ENCODE peak calls at places on chromosomes 6 and 20, in four cellular contexts. P is IMR-90, Q is H9, A is neuronal stem cell. Y is an unnamed sample. For H3K4me1, the result is how much of the 10 kb centered on the place peaks cover.

GRCh38 chr6:80163754-80164187 is 57.3 kb downstream of the BCKDHB start:
- DNase-seq in P (peak), Q (no peak), A (no peak), Y (peak)

GRCh38 chr20:11158146-11158545 is 484.3 kb upstream of the JAG1 start:
- DNase-seq in P (no peak), Q (no peak), A (no peak), Y (no peak)

GRCh38 chr6:143457563-143458359 is 7.2 kb downstream of the PEX3 start:
- DNase-seq in P (peak), Q (no peak), A (no peak), Y (peak)

GRCh38 chr20:41446471-41446870 is 79.9 kb upstream of the EMILIN3 start:
- DNase-seq in P (no peak), Q (no peak), A (no peak), Y (no peak)

GRCh38 chr6:135488023-135488422 is 9.5 kb downstream of the AHI1 start:
- DNase-seq in P (peak), Q (no peak), A (no peak), Y (no peak)

GRCh38 chr20:24694727-24695528 is 225.5 kb downstream of the SYNDIG1 start:
- DNase-seq in P (no peak), Q (peak), A (no peak), Y (no peak)

GRCh38 chr20:17936306-17936790 is 32.2 kb downstream of the SNX5 start:
- DNase-seq in P (peak), Q (no peak), A (no peak), Y (no peak)

GRCh38 chr20:63177785-63178444 is 38.0 kb downstream of the YTHDF1 start:
- DNase-seq in P (no peak), Q (no peak), A (peak), Y (no peak)

GRCh38 chr6:50467931-50468330 is 245.4 kb upstream of the TFAP2D start:
- DNase-seq in P (no peak), Q (no peak), A (no peak), Y (no peak)

GRCh38 chr6:157966990-157967389 is 14.7 kb upstream of the SYNJ2 start:
- DNase-seq in P (no peak), Q (no peak), A (no peak), Y (no peak)

GRCh38 chr6:38638941-38639497 is 710 bp downstream of the BTBD9 start:
- DNase-seq in P (peak), Q (no peak), A (no peak), Y (no peak)

GRCh38 chr20:18400460-18400859 is 66.4 kb downstream of the DZANK1 start:
- DNase-seq in P (no peak), Q (no peak), A (no peak), Y (no peak)

GRCh38 chr20:7926767-7927166 is 13.5 kb downstream of the HAO1 start:
- DNase-seq in P (peak), Q (no peak), A (no peak), Y (peak)

GRCh38 chr20:23050847-23051627 is 1.6 kb upstream of the THBD start:
- DNase-seq in P (peak), Q (peak), A (peak), Y (peak)

GRCh38 chr6:659716-660581 is 3.0 kb upstream of the HUS1B start:
- DNase-seq in P (no peak), Q (peak), A (no peak), Y (peak)

GRCh38 chr6:106746660-106747059 is 117.3 kb downstream of the QRSL1 start:
- DNase-seq in P (peak), Q (no peak), A (no peak), Y (peak)

GRCh38 chr6:40308533-40309306 is 278.4 kb downstream of the LRFN2 start:
- DNase-seq in P (peak), Q (peak), A (peak), Y (peak)

GRCh38 chr6:55812509-55812908 is 62.9 kb downstream of the BMP5 start:
- DNase-seq in P (no peak), Q (no peak), A (no peak), Y (no peak)

GRCh38 chr6:154428892-154429291 is 72.3 kb upstream of the IPCEF1 start:
- DNase-seq in P (peak), Q (no peak), A (no peak), Y (no peak)

GRCh38 chr6:110002676-110003075 is 24.6 kb downstream of the GPR6 start:
- DNase-seq in P (no peak), Q (no peak), A (no peak), Y (no peak)

GRCh38 chr20:48447456-48447855 is 380.3 kb downstream of the PREX1 start:
- DNase-seq in P (no peak), Q (no peak), A (no peak), Y (no peak)

GRCh38 chr6:5034736-5035135 is 30.9 kb upstream of the RPP40 start:
- DNase-seq in P (no peak), Q (no peak), A (no peak), Y (no peak)

GRCh38 chr20:41094656-41095055 is 42.7 kb upstream of the PLCG1 start:
- DNase-seq in P (peak), Q (no peak), A (no peak), Y (no peak)

GRCh38 chr6:31597006-31597405 is 4.2 kb upstream of the NCR3 start:
- DNase-seq in P (peak), Q (no peak), A (no peak), Y (no peak)

GRCh38 chr6:54179152-54179551 is 67.9 kb downstream of the MLIP start:
- DNase-seq in P (no peak), Q (no peak), A (no peak), Y (no peak)

GRCh38 chr20:41150664-41151063 is 13.3 kb downstream of the PLCG1 start:
- DNase-seq in P (peak), Q (no peak), A (no peak), Y (peak)

GRCh38 chr20:45311589-45312211 is 3.6 kb upstream of the MATN4 start:
- DNase-seq in P (peak), Q (peak), A (no peak), Y (peak)

GRCh38 chr6:151914475-151914874 is 107.0 kb downstream of the ESR1 start:
- DNase-seq in P (no peak), Q (no peak), A (no peak), Y (peak)

GRCh38 chr6:36210157-36210556 is 13.6 kb downstream of the BRPF3 start:
- DNase-seq in P (no peak), Q (no peak), A (no peak), Y (no peak)

GRCh38 chr6:1175877-1176276 is 136.0 kb upstream of the FOXQ1 start:
- DNase-seq in P (no peak), Q (no peak), A (no peak), Y (no peak)

GRCh38 chr6:36703081-36703606 is 5.5 kb downstream of the RAB44 start:
- DNase-seq in P (no peak), Q (no peak), A (no peak), Y (no peak)

GRCh38 chr20:64188682-64189529 is 24.7 kb downstream of the MYT1 start:
- DNase-seq in P (peak), Q (peak), A (peak), Y (peak)

GRCh38 chr6:160992323-160993314 is 1.1 kb downstream of the MAP3K4 start:
- DNase-seq in P (peak), Q (peak), A (peak), Y (peak)

GRCh38 chr20:19423892-19424620 is 211.6 kb downstream of the SLC24A3 start:
- DNase-seq in P (no peak), Q (no peak), A (no peak), Y (no peak)
- H2AK5ac ChIP-seq in P (no peak), Q (no peak), A (no peak), Y (peak)

GRCh38 chr20:38130687-38131587 is 34.1 kb downstream of the TGM2 start:
- DNase-seq in P (no peak), Q (no peak), A (no peak), Y (no peak)

GRCh38 chr20:38129893-38130609 is 35.0 kb downstream of the TGM2 start:
- DNase-seq in P (no peak), Q (no peak), A (no peak), Y (no peak)

GRCh38 chr20:38127920-38128528 is 37.0 kb downstream of the TGM2 start:
- DNase-seq in P (no peak), Q (no peak), A (no peak), Y (no peak)

GRCh38 chr20:38128691-38129090 is 36.4 kb downstream of the TGM2 start:
- DNase-seq in P (no peak), Q (no peak), A (no peak), Y (no peak)

DNA sequence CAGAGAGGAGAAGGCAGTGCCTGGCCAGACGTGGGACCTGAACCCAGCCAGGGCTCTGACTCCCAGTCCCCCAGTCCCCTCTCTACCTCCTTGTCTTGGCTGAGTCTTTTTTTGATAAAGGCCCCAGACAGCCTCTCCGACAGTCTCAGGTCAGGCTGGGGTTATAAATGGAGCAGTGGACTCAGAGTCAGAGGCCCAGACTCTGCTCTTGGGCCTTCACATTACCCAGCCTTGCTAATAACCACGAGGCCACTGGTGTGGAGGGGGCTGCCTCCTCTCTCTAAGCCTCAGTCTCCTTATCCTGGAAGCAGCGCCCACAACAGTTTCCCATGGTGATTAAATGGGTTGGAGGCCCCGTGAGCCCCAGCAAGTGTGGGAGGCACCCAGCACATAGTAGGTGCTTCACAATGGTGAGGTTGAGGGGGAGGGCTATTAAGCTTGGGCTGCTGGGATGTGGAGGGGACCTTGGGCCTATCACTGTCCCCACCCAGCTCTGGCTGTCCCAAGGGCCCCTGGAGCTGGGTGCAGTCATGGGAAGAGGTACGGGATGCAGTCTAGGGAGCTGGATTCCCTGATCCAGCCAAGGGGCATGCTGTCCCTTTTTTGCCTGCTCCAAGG is 35.7 kb downstream of the TGM2 start:
- DNase-seq in P (no peak), Q (no peak), A (no peak), Y (no peak)
- H3K4me1 ChIP-seq in P (under half), Q (under half), A (under half), Y (under half)

GRCh38 chr6:48111143-48111506 is at the start of gene PTCHD4:
- DNase-seq in P (peak), Q (peak), A (no peak), Y (peak)
- H2AK5ac ChIP-seq in P (peak), Q (no peak), A (no peak), Y (no peak)

DNA sequence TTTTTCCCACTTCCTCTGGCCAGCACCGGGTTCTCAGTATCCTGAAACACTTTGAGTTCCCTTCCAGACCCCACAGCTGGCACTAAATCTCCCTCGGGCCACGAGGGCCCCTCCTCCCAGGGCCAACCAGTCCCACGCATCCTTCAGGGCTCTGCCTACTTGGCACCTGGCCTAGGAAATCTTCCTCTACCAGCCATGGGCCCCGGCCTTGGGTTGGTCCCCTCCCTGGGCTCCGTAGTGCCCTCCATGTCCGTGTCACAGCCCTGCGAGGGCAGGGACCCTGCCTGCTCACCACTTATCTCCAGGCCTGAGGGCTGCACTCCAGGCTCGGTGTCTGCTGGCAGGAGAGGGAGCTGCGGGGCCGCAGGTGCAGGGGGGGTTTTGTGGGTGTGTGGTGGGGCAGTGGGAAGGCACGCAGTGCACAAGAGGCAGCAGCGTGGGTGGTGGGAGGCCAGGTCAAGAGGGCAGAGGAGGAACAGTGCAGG is 48.8 kb upstream of the CDH22 start:
- DNase-seq in P (no peak), Q (no peak), A (no peak), Y (no peak)
- H3K4me1 ChIP-seq in P (under half), Q (under half), A (under half), Y (under half)

GRCh38 chr6:121865811-121866210 is 430.4 kb downstream of the GJA1 start:
- DNase-seq in P (no peak), Q (no peak), A (no peak), Y (peak)
- H2AK5ac ChIP-seq in P (no peak), Q (no peak), A (no peak), Y (no peak)

GRCh38 chr6:16336056-16336810 is 97.8 kb downstream of the GMPR start:
- DNase-seq in P (no peak), Q (no peak), A (no peak), Y (peak)

GRCh38 chr6:16335176-16335575 is 96.8 kb downstream of the GMPR start:
- DNase-seq in P (no peak), Q (no peak), A (no peak), Y (no peak)

GRCh38 chr6:16339263-16339587 is 100.8 kb downstream of the GMPR start:
- DNase-seq in P (no peak), Q (no peak), A (no peak), Y (no peak)

GRCh38 chr6:16338577-16339262 is 100.3 kb downstream of the GMPR start:
- DNase-seq in P (peak), Q (no peak), A (no peak), Y (peak)

DNA sequence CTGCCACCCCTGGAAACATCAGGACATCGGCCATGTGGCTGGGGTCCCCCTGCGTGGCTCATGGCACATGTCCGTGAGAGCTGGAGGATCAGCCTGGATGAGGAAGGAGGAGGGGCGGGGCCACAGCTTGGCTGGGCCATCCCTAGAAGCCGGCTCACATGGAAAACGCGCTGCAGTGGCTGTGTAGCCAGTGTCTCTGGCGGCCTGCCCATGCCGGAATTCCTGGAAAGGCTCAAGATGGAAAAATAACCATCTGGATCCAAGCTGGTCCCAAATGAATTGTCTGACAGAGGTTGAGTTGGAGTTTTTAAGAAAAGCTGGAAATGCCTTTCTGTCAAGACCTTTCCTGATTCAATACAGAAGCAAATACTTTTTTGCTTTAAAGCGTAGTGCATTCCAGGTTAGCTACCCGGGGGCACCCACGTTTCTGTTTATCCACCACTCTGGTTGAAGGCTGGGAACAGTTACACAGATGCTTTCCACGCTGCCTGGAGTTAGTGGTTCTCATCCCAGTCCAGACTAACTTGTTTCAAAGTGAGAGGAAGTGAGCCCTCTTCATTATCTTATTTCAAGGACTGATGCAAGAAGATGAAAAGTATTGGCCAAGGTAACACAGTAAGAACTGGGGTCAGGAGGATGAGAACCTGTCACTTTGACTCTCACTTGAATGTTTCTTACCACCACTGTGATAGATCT is 99.0 kb downstream of the GMPR start:
- DNase-seq in P (peak), Q (no peak), A (no peak), Y (no peak)
- H3K4me1 ChIP-seq in P (under half), Q (under half), A (under half), Y (under half)

GRCh38 chr6:6697620-6698019 is 109.1 kb downstream of the LY86 start:
- DNase-seq in P (no peak), Q (no peak), A (no peak), Y (peak)

GRCh38 chr6:6694368-6694780 is 105.9 kb downstream of the LY86 start:
- DNase-seq in P (no peak), Q (peak), A (no peak), Y (peak)

GRCh38 chr6:6696867-6697531 is 108.5 kb downstream of the LY86 start:
- DNase-seq in P (peak), Q (peak), A (peak), Y (peak)

GRCh38 chr6:6695711-6696048 is 107.2 kb downstream of the LY86 start:
- DNase-seq in P (no peak), Q (no peak), A (no peak), Y (no peak)

DNA sequence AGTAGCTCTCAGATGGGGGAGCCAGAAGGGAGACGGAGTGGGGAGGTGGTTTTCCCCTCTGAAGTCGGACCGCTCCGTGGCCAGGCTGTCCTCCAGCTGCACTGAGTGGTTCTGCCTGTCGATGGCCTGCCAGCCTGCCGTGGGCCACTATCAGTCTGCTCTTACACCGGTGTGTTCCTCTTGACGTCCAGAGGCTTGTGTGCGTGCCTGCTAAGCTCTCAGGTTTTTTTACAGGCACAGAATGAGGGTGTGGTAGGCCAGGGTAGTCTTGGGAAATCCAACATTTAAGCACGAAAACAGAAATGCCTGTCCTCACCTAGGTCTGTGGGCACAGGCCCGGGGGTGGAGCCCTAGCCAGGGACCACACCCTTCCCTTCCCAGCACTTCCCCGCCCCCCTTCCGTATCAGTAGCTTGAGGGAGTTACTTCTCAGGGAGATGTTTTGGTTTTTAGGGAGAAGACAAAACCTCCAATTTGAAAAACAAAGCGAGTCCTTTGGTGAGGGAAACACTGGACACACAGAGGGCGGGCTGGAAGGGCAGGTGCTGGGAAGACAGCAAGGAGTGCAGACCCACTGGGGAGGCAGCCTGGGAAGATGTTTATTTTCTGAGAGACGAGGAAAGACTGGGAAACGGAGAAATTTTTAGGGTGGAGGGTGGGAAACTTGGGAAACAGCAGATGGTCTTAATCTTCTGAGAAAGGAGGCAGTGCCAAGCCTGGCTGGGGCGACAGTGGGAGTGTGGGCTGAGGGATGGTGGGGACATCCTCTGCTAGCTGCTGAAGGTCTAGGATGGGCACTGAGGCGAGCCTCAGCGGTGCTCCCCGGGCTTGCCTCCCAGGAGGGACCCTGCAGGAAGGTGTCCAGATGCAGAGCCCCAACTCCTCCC is 106.5 kb downstream of the LY86 start:
- DNase-seq in P (no peak), Q (peak), A (no peak), Y (no peak)
- H2AK5ac ChIP-seq in P (no peak), Q (no peak), A (no peak), Y (no peak)